ENCODE peak calls at places on chromosomes 4 and X, in nine cellular contexts. K is fibroblast of lung, W is OCI-LY7, F is GM23248, Q is GM23338, X is IMR-90, D is keratinocyte, A is endothelial cell of umbilical vein, Y is mammary epithelial cell. P is an unnamed sample.

GRCh38 chr4:150116506-150116905 is 38.3 kb downstream of the DCLK2 start:
- DNase-seq in X (no peak), F (no peak), D (no peak), K (no peak), Y (no peak), A (no peak), W (no peak), Q (no peak), P (no peak)

GRCh38 chr4:2372488-2373030 is 45.9 kb downstream of the ZFYVE28 start:
- DNase-seq in A (no peak), F (no peak), X (no peak), D (no peak), K (no peak), Y (no peak), Q (no peak), W (no peak), P (no peak)

GRCh38 chrX:109372716-109373115 is 109.2 kb downstream of the GUCY2F start:
- DNase-seq in D (no peak), Y (peak), W (no peak), A (no peak), Q (no peak), X (no peak), F (no peak), K (no peak), P (no peak)

GRCh38 chr4:103498161-103499070 is 221.4 kb downstream of the TACR3 start:
- DNase-seq in A (peak), Y (peak), F (peak), W (no peak), X (peak), Q (no peak), K (peak), D (no peak), P (peak)

GRCh38 chr4:32094987-32095386 is 1374.8 kb downstream of the PCDH7 start:
- DNase-seq in D (no peak), X (no peak), Y (no peak), Q (no peak), F (no peak), W (no peak), A (no peak), K (no peak), P (no peak)

GRCh38 chr4:184163813-184164212 is 53.9 kb downstream of the ENPP6 start:
- DNase-seq in D (no peak), Q (peak), A (peak), F (peak), Y (peak), X (peak), K (peak), W (peak), P (peak)

GRCh38 chr4:23234716-23235115 is 542.0 kb downstream of the GBA3 start:
- DNase-seq in K (no peak), Q (no peak), W (no peak), X (no peak), Y (no peak), F (no peak), D (peak), A (no peak), P (peak)

GRCh38 chr4:113347245-113347644 is 297.8 kb downstream of the ANK2 start:
- DNase-seq in Q (no peak), K (no peak), X (no peak), Y (peak), W (no peak), F (no peak), A (no peak), D (no peak), P (peak)

GRCh38 chr4:22237155-22237751 is 278.6 kb downstream of the ADGRA3 start:
- DNase-seq in X (peak), W (no peak), A (no peak), F (peak), Y (no peak), K (peak), Q (peak), D (no peak), P (peak)

GRCh38 chr4:138891610-138892009 is 124.0 kb upstream of the NOCT start:
- DNase-seq in A (peak), X (no peak), Y (no peak), Q (no peak), F (peak), W (no peak), D (no peak), K (no peak), P (no peak)

GRCh38 chrX:154477891-154478477 is 1.1 kb downstream of the LAGE3 start:
- DNase-seq in Y (no peak), W (no peak), F (peak), A (no peak), X (no peak), K (no peak), D (no peak), Q (no peak), P (no peak)

GRCh38 chr4:136025540-136025939 is 1506.8 kb downstream of the PCDH18 start:
- DNase-seq in Q (peak), A (no peak), Y (no peak), X (no peak), F (no peak), D (no peak), K (no peak), W (no peak), P (no peak)

GRCh38 chr4:143653031-143653430 is 47.4 kb downstream of the FREM3 start:
- DNase-seq in A (peak), Q (no peak), X (no peak), W (no peak), K (no peak), F (no peak), D (no peak), Y (no peak), P (no peak)

GRCh38 chrX:100647739-100648138 is 3.7 kb downstream of the SRPX2 start:
- DNase-seq in Y (no peak), A (peak), D (no peak), W (no peak), K (no peak), F (peak), X (no peak), Q (no peak), P (peak)

GRCh38 chr4:6293097-6293445 is 23.4 kb downstream of the WFS1 start:
- DNase-seq in W (no peak), F (no peak), Y (no peak), A (no peak), X (no peak), D (no peak), K (no peak), Q (no peak), P (no peak)

GRCh38 chr4:90126805-90127204 is 389 bp upstream of the CCSER1 start:
- DNase-seq in Q (peak), D (no peak), W (no peak), K (peak), Y (no peak), F (no peak), A (no peak), X (no peak), P (peak)

GRCh38 chrX:10574663-10575062 is 45.7 kb downstream of the MID1 start:
- DNase-seq in D (no peak), X (no peak), Y (peak), F (peak), W (no peak), K (peak), Q (no peak), A (peak), P (peak)

GRCh38 chrX:149950681-149951080 is 12.4 kb upstream of the EOLA2 start:
- DNase-seq in W (peak), A (peak), Y (peak), Q (peak), D (no peak), F (peak), K (peak), X (peak), P (peak)

GRCh38 chr4:184384056-184384809 is 90.1 kb downstream of the IRF2 start:
- DNase-seq in K (peak), A (peak), D (peak), X (peak), Y (peak), W (peak), F (peak), Q (peak), P (peak)

GRCh38 chr4:101346312-101346561 is 1.1 kb downstream of the PPP3CA start:
- DNase-seq in Y (no peak), F (no peak), A (no peak), W (peak), X (no peak), D (no peak), Q (no peak), K (no peak), P (no peak)

GRCh38 chr4:752196-752861 is 46.7 kb downstream of the PCGF3 start:
- DNase-seq in X (peak), A (no peak), Y (no peak), F (no peak), W (no peak), K (no peak), Q (no peak), D (no peak), P (no peak)

GRCh38 chr4:34676390-34676789 is 1567.9 kb downstream of the ARAP2 start:
- DNase-seq in F (no peak), X (no peak), K (no peak), Q (peak), W (no peak), D (no peak), Y (no peak), A (no peak), P (peak)

GRCh38 chr4:143384381-143384994 is 47.8 kb downstream of the GAB1 start:
- DNase-seq in W (no peak), F (peak), Q (no peak), K (peak), A (peak), Y (no peak), X (peak), D (no peak), P (no peak)

GRCh38 chr4:149095798-149096197 is 653.6 kb upstream of the NR3C2 start:
- DNase-seq in Y (no peak), A (no peak), D (no peak), W (no peak), F (no peak), X (no peak), Q (no peak), K (no peak), P (no peak)

GRCh38 chr4:9773464-9773863 is 8.0 kb upstream of the DRD5 start:
- DNase-seq in Y (no peak), F (no peak), X (no peak), A (no peak), Q (no peak), W (no peak), D (no peak), K (no peak), P (no peak)

GRCh38 chrX:155068165-155068564 is 2.8 kb downstream of the CMC4 start:
- DNase-seq in F (peak), A (peak), Q (no peak), Y (peak), K (peak), D (no peak), X (peak), W (no peak), P (peak)

GRCh38 chr4:47038263-47038662 is 6.9 kb downstream of the GABRB1 start:
- DNase-seq in Y (no peak), Q (no peak), X (no peak), D (no peak), F (no peak), A (no peak), K (no peak), W (no peak), P (no peak)

DNA sequence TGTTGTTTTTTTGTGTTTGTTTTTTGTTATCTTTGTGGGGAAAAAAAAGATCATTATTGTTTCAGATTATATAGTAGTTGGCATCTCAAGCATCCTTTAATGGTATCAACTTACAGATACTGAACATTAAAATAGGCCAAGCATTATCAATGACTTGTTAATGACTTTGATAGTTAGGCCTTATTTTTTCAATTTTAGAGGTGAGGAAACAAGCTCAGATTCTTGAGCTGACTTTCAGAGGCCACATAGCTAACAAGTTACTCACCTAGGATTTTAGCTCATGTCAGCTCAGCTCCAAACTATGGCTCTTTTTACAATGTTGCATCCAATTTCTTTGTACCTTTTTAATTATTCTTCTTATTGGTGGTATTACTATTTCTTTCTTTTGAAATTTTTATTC is 471 bp upstream of the PLAC8 start:
- DNase-seq in Y (peak), W (no peak), D (no peak), K (peak), X (peak), A (no peak), Q (peak), F (peak), P (peak)
- H2AFZ ChIP-seq in Y (peak), W (no peak), D (peak), K (no peak), X (no peak), A (peak), Q (no peak), F (peak), P (peak)

DNA sequence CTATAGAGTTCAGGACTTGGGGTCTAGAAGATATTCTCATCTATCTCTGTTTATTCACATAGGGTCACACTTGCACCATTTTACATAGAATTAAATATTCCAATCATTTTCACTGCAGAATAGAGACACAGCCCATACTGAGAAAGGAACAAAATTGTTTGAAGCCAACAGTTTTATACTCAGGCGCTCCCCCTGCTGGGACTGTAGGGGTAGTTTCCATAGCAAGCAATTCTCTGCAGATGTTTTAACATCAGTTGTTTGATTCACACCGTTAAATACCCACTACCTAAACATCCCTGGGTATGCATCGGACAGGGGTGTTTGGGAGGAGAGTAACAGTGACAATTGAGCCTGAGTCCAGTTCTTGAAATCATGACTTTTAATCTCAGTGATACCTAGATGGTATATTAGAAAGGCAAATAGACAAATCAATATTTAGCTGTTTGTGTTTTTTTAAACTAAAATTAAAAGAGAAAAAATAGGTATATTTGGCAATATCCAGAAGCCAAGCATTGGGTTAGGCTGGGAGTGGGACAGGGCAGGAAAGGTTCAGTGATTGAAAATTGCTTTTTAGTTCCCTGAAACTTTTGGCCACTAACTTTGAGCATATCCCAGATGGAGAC is 33.8 kb downstream of the LONRF3 start:
- DNase-seq in W (peak), Q (peak), A (peak), K (peak), F (peak), D (no peak), X (peak), Y (no peak), P (peak)
- H2AFZ ChIP-seq in W (no peak), Q (no peak), A (no peak), K (no peak), F (no peak), D (no peak), X (no peak), Y (no peak), P (no peak)

GRCh38 chr4:88320780-88321373 is 36.5 kb upstream of the PPM1K start:
- DNase-seq in F (peak), X (no peak), W (peak), A (peak), K (peak), D (no peak), Q (peak), Y (no peak), P (peak)
- H2AFZ ChIP-seq in F (peak), X (no peak), W (peak), A (peak), K (no peak), D (peak), Q (peak), Y (peak), P (peak)

GRCh38 chr4:77154761-77155499 is 2.1 kb upstream of the CCNG2 start:
- DNase-seq in X (no peak), Q (no peak), W (peak), D (no peak), A (no peak), K (no peak), F (no peak), Y (no peak), P (no peak)
- H2AFZ ChIP-seq in X (no peak), Q (no peak), W (peak), D (peak), A (no peak), K (no peak), F (peak), Y (peak), P (no peak)

DNA sequence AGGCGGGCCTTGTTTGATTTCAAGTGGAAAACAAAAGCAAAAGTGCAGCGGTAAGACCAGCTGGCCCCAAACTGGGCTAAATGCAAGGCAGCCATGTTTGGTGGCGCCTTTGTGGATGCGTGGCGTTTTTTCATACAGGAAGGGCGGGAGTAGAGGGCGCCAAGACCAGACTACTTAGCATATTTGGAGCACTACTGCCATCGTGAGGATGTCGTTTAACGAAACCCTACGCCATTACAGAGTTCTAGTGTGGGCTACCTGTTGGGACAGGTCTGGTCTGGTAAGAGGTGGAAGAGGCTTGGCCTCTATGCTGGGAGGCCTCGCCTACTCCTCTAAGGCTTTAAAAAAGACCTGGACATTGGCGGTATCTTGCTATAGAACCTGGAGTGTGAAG is 230.7 kb upstream of the STK26 start:
- DNase-seq in Q (no peak), Y (peak), D (peak), X (peak), K (no peak), F (no peak), A (no peak), W (no peak), P (peak)
- H2AFZ ChIP-seq in Q (no peak), Y (peak), D (peak), X (peak), K (peak), F (no peak), A (no peak), W (no peak), P (peak)

GRCh38 chr4:52713456-52713937 is 37.7 kb downstream of the ERVMER34-1 start:
- DNase-seq in Y (no peak), X (peak), F (no peak), Q (no peak), K (no peak), W (peak), D (no peak), A (peak), P (peak)
- H2AFZ ChIP-seq in Y (no peak), X (no peak), F (peak), Q (no peak), K (no peak), W (no peak), D (no peak), A (no peak), P (peak)

GRCh38 chrX:151985955-151986354 is 11.5 kb upstream of the GABRE start:
- DNase-seq in Y (peak), W (no peak), Q (no peak), F (peak), D (no peak), K (peak), A (peak), X (peak), P (no peak)
- H2AFZ ChIP-seq in Y (peak), W (no peak), Q (no peak), F (peak), D (no peak), K (no peak), A (peak), X (no peak), P (no peak)

DNA sequence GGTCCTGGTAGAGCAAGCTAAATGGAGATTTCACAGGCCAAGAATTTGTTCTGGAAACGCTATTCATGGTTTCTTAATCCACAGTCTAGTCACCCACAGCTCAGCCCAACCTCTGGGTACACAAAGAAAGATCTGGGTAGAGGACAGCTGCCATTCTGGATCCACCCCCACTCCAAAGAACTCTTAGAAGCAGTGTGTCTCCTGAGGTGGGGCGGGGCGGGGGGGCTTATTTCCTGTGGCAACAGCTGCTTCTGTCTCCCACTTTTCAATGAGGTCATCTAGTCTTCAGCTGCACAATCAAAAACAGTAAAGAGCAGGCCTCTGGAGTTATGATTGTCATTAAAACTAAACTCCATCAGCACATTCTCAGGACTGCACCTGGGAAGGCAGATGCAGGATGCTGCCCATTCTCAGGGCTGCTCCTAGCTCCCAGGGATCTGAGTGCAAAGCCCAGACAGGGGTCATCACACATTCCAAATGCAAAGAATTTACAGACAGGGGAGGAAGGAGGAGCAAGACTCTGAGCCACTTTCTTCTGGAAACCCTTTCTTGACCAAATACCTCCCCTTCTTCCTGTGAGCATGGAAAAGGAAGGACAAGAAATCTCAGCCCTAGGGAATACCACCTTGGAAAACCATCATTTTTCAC is 207.3 kb downstream of the HS6ST2 start:
- DNase-seq in Y (no peak), W (no peak), A (no peak), X (no peak), F (no peak), D (no peak), Q (peak), K (no peak), P (no peak)
- H2AFZ ChIP-seq in Y (no peak), W (no peak), A (no peak), X (no peak), F (no peak), D (no peak), Q (no peak), K (no peak), P (no peak)

P was measured in PC-3.